ENCODE peak calls at places on chromosomes 11 and 22, in five cellular contexts. M, E, V, G and S are unnamed samples.

GRCh38 chr22:22408731-22409696 is 99.5 kb downstream of the ZNF280B start:
- DNase-seq in M (peak; percentile 68), E (no peak), V (peak; percentile 10), G (no peak), S (no peak)

GRCh38 chr22:17213976-17214375 is 5.3 kb downstream of the ADA2 start:
- DNase-seq in M (peak; percentile 64), E (no peak), V (no peak), G (peak; percentile 45), S (no peak)

GRCh38 chr11:74739546-74740270 is 8.5 kb upstream of the CHRDL2 start:
- DNase-seq in M (peak; percentile 83), E (no peak), V (no peak), G (peak; percentile 20), S (no peak)

GRCh38 chr11:12005476-12005875 is 3.0 kb downstream of the DKK3 start:
- DNase-seq in M (no peak), E (no peak), V (no peak), G (no peak), S (no peak)

GRCh38 chr22:29625090-29625825 is 21.8 kb downstream of the NF2 start:
- DNase-seq in M (peak; percentile 49), E (no peak), V (no peak), G (no peak), S (no peak)

GRCh38 chr11:122146475-122146874 is 30.5 kb upstream of the BLID start:
- DNase-seq in M (no peak), E (no peak), V (no peak), G (no peak), S (no peak)

GRCh38 chr22:23784215-23784732 is 2.5 kb upstream of the SMARCB1 start:
- DNase-seq in M (no peak), E (no peak), V (no peak), G (no peak), S (no peak)

GRCh38 chr11:62538470-62539237 is 8.0 kb downstream of the AHNAK start:
- DNase-seq in M (no peak), E (no peak), V (no peak), G (no peak), S (no peak)

GRCh38 chr11:76891285-76891684 is 30.6 kb downstream of the ACER3 start:
- DNase-seq in M (no peak), E (no peak), V (no peak), G (no peak), S (no peak)

GRCh38 chr11:74581954-74582547 is 10.3 kb upstream of the POLD3 start:
- DNase-seq in M (no peak), E (no peak), V (no peak), G (no peak), S (no peak)

GRCh38 chr11:102459393-102459792 is 6.8 kb upstream of the TMEM123 start:
- DNase-seq in M (no peak), E (no peak), V (no peak), G (no peak), S (no peak)

GRCh38 chr11:69075421-69076128 is 26.8 kb downstream of the TPCN2 start:
- DNase-seq in M (no peak), E (peak; percentile 75), V (no peak), G (no peak), S (peak; percentile 90)

GRCh38 chr11:67649634-67650540 is 643 bp downstream of the ACY3 start:
- DNase-seq in M (no peak), E (no peak), V (no peak), G (no peak), S (no peak)

GRCh38 chr11:45543808-45544422 is 121.5 kb downstream of the CHST1 start:
- DNase-seq in M (peak; percentile 72), E (peak; percentile 1), V (no peak), G (no peak), S (no peak)

GRCh38 chr11:108394744-108395284 is 72.5 kb downstream of the C11orf65 start:
- DNase-seq in M (no peak), E (no peak), V (no peak), G (no peak), S (no peak)

GRCh38 chr22:23118647-23119491 is 22.9 kb downstream of the RSPH14 start:
- DNase-seq in M (no peak), E (no peak), V (no peak), G (no peak), S (no peak)

GRCh38 chr11:73430326-73430725 is 54.1 kb downstream of the RELT start:
- DNase-seq in M (no peak), E (no peak), V (no peak), G (no peak), S (no peak)

GRCh38 chr22:29306175-29306829 is at the start of gene GAS2L1:
- DNase-seq in M (peak; percentile 82), E (peak; percentile 67), V (peak; percentile 29), G (no peak), S (peak; percentile 68)

GRCh38 chr11:103284260-103284659 is 175.0 kb downstream of the DYNC2H1 start:
- DNase-seq in M (no peak), E (no peak), V (no peak), G (no peak), S (no peak)

GRCh38 chr11:92882828-92883611 is 86.4 kb upstream of the MTNR1B start:
- DNase-seq in M (no peak), E (no peak), V (no peak), G (no peak), S (no peak)

GRCh38 chr22:24303007-24303406 is 32.4 kb downstream of the SPECC1L start:
- DNase-seq in M (no peak), E (no peak), V (no peak), G (no peak), S (no peak)

GRCh38 chr11:131837562-131837961 is 467.1 kb downstream of the NTM start:
- DNase-seq in M (no peak), E (no peak), V (no peak), G (no peak), S (no peak)

GRCh38 chr22:26751217-26751616 is 93.8 kb downstream of the MIAT start:
- DNase-seq in M (peak; percentile 83), E (no peak), V (peak; percentile 17), G (no peak), S (no peak)

GRCh38 chr22:39933741-39934140 is 26.5 kb upstream of the TMA7B start:
- DNase-seq in M (no peak), E (no peak), V (no peak), G (no peak), S (no peak)

GRCh38 chr11:45021692-45022130 is 71.0 kb upstream of the TP53I11 start:
- DNase-seq in M (peak; percentile 52), E (no peak), V (peak; percentile 56), G (no peak), S (no peak)

GRCh38 chr22:47021371-47022074 is 259.1 kb downstream of the TBC1D22A start:
- DNase-seq in M (no peak), E (no peak), V (no peak), G (no peak), S (no peak)

GRCh38 chr22:35421121-35421520 is 21.2 kb downstream of the MCM5 start:
- DNase-seq in M (peak; percentile 52), E (no peak), V (no peak), G (no peak), S (no peak)

GRCh38 chr11:19819148-19819547 is 106.5 kb downstream of the NAV2 start:
- DNase-seq in M (no peak), E (no peak), V (no peak), G (no peak), S (no peak)

GRCh38 chr11:94794287-94795168 is 26.4 kb downstream of the AMOTL1 start:
- DNase-seq in M (peak; percentile 32), E (peak; percentile 95), V (no peak), G (no peak), S (peak; percentile 82)

GRCh38 chr22:20431520-20432237 is 5.9 kb downstream of the SCARF2 start:
- DNase-seq in M (peak; percentile 69), E (no peak), V (no peak), G (no peak), S (no peak)

GRCh38 chr22:38754247-38755154 is 1.3 kb downstream of the SUN2 start:
- DNase-seq in M (peak; percentile 79), E (no peak), V (no peak), G (no peak), S (no peak)

GRCh38 chr22:27129266-27129665 is 471.9 kb downstream of the MIAT start:
- DNase-seq in M (no peak), E (no peak), V (no peak), G (no peak), S (no peak)